ENCODE peak calls at places on chromosome 14, in nine cellular contexts. I is GM13976, P is right lobe of liver, K is ovary, J is endodermal cell, W is HCT116, X is upper lobe of right lung, H is ascending aorta, F is heart right ventricle. U is an unnamed sample.
A peak's percentile ranks its signal among the peaks of the same experiment; 100 is the strongest.

GRCh38 chr14:36604757-36605505 is 22.5 kb upstream of the NKX2-8 start:
- DNase-seq in J (peak; percentile 89), X (no peak), P (no peak), W (peak; percentile 76), F (peak; percentile 41), I (peak; percentile 50), K (no peak), H (no peak), U (no peak)

GRCh38 chr14:25431211-25432076 is 381.5 kb upstream of the STXBP6 start:
- DNase-seq in H (no peak), K (no peak), J (peak; percentile 89), F (no peak), W (no peak), I (no peak), X (no peak), P (peak; percentile 38), U (no peak)

GRCh38 chr14:75298187-75298985 is 19.8 kb downstream of the FOS start:
- DNase-seq in X (peak; percentile 88), W (no peak), J (no peak), P (no peak), F (no peak), K (peak; percentile 84), I (no peak), H (no peak), U (no peak)

GRCh38 chr14:65153101-65153500 is 50.8 kb upstream of the MAX start:
- DNase-seq in K (peak; percentile 44), F (no peak), J (no peak), W (no peak), P (no peak), X (no peak), I (no peak), H (no peak), U (no peak)

GRCh38 chr14:20712900-20713299 is 24.3 kb downstream of the ANG start:
- DNase-seq in P (no peak), H (no peak), X (no peak), W (no peak), I (no peak), K (no peak), F (no peak), J (no peak), U (no peak)

GRCh38 chr14:104970231-104971068 is 7.7 kb downstream of the AHNAK2 start:
- DNase-seq in K (peak; percentile 39), W (peak; percentile 56), J (peak; percentile 79), H (no peak), F (peak; percentile 53), P (no peak), I (no peak), X (no peak), U (no peak)

GRCh38 chr14:30584058-30584630 is 25.2 kb downstream of the G2E3 start:
- DNase-seq in J (no peak), W (no peak), H (no peak), F (no peak), X (no peak), P (no peak), I (no peak), K (no peak), U (no peak)

GRCh38 chr14:97179573-97179972 is 382.4 kb downstream of the VRK1 start:
- DNase-seq in J (no peak), F (no peak), H (no peak), W (no peak), I (no peak), K (no peak), X (no peak), P (no peak), U (no peak)

GRCh38 chr14:60705100-60705499 is 19.1 kb downstream of the SIX4 start:
- DNase-seq in H (no peak), P (no peak), W (no peak), X (no peak), J (no peak), F (no peak), K (no peak), I (no peak), U (no peak)

GRCh38 chr14:71956920-71957563 is 24.8 kb downstream of the RGS6 start:
- DNase-seq in P (no peak), I (peak; percentile 11), X (no peak), H (no peak), K (no peak), W (no peak), J (no peak), F (no peak), U (no peak)

GRCh38 chr14:31059152-31059924 is 33.2 kb upstream of the STRN3 start:
- DNase-seq in H (no peak), W (no peak), X (no peak), J (peak; percentile 84), F (peak; percentile 32), K (peak; percentile 36), P (peak; percentile 66), I (no peak), U (peak; percentile 41)

GRCh38 chr14:79542121-79542520 is 669.2 kb downstream of the DIO2 start:
- DNase-seq in P (no peak), K (no peak), W (no peak), J (no peak), X (no peak), I (no peak), F (no peak), H (no peak), U (no peak)

GRCh38 chr14:79543348-79543747 is 668.0 kb downstream of the DIO2 start:
- DNase-seq in W (no peak), J (no peak), I (no peak), H (no peak), X (no peak), K (no peak), F (no peak), P (no peak), U (no peak)

GRCh38 chr14:79540394-79540793 is 670.9 kb downstream of the DIO2 start:
- DNase-seq in K (no peak), H (no peak), X (no peak), P (no peak), F (no peak), J (no peak), W (no peak), I (no peak), U (no peak)

GRCh38 chr14:79544671-79545070 is 666.6 kb downstream of the DIO2 start:
- DNase-seq in P (no peak), I (no peak), H (no peak), K (no peak), W (no peak), J (no peak), F (no peak), X (no peak), U (no peak)

DNA sequence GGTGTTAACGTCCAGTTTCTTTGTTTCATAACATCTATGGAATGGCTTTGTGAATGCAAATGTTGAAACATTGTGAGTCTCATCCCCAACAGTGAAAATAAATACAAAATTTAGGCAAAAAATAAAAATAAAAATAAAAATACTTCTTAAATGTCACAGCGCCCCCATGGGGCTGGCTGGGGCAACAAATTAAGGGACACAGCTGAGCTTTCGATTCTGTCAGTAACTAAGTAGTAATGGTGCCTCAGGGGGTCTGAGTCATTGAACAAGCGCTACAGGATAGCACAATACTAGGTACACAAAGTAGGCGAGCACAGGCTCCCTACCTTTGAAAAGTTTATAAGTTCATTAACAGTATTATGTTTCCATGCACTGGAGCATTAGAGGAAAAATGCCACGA is 667.3 kb downstream of the DIO2 start:
- DNase-seq in P (no peak), F (no peak), W (no peak), X (no peak), H (no peak), J (peak; percentile 83), I (no peak), K (no peak), U (no peak)
- TF ChIP-seq CTCF in P (peak; percentile 46), F (no peak), W (peak; percentile 30), X (peak; percentile 37), H (peak; percentile 6), J (peak; percentile 97), I (no peak), K (no peak), U (no peak)

DNA sequence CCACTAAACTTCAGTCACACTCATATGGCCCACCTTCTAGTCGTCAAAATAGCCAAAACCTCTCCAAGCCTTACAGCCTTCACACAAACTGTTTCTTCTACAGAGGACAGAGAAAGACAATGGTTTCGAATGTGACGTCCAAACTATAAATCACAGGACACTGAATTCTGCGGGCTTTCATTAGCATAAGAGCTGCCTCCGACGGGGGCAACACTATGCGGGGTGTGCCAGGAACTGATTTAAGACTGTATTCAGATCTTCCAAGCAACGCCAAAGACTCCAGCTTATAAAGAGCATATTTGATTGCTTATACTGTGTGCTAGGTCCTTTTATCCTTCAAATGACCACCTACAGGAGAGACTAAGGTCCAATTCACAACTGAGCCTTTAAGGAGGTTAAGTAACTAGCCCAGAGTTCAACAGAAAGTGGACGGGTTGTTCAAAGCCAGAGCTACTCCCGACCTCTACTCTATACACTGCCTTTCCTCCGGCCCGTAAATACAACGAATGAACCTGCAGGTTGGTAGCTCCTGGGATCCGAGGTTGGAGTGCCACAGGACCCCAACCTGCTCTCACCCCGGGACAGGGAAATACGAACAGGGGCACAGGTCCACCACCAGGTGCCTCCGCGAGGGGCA is 574 bp downstream of the L2HGDH start:
- DNase-seq in K (no peak), P (no peak), F (no peak), X (no peak), H (no peak), W (no peak), I (no peak), J (no peak), U (no peak)
- TF ChIP-seq CTCF in K (no peak), P (peak; percentile 47), F (peak; percentile 35), X (peak; percentile 51), H (peak; percentile 26), W (peak; percentile 54), I (peak; percentile 43), J (peak; percentile 85), U (peak; percentile 44)

DNA sequence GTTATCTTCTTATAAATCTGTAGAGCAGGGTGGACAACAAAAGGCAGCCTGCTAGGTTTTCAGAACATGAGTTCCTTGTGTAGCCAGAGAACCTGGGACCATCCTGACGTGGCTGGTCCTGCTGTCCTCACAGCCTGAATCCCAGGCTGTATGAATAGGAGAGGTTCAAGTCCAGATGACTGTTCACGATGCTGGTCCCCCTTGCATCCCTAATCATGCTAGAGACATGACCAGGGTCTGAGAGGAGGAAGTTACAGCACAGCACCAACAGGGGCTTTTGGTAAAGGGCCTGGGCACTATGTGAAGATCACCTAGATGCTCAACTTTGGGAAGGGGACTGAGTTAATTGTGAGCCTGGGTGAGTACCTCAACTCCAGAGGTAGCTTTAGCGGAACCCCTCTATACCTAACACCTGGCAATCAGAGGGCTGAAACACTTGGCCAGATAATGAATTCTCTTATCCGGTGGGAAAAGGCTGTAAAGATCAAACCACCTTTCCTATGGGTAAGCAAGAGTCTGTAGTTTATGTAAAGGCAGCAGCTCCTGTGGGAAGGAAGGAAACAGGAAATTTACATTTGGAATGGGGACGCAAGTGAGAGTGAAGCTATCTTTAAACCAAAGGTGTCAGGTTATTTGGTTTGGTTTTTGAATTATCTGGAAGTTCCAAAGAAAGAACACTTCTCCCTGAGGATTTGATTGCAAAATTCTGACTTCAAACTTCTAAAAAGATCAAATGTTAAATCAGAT is 112.8 kb downstream of the DAD1 start:
- DNase-seq in P (no peak), I (no peak), K (no peak), H (no peak), F (no peak), W (no peak), X (no peak), J (no peak), U (no peak)
- TF ChIP-seq CTCF in P (no peak), I (no peak), K (no peak), H (no peak), F (no peak), W (no peak), X (no peak), J (peak; percentile 55), U (no peak)

DNA sequence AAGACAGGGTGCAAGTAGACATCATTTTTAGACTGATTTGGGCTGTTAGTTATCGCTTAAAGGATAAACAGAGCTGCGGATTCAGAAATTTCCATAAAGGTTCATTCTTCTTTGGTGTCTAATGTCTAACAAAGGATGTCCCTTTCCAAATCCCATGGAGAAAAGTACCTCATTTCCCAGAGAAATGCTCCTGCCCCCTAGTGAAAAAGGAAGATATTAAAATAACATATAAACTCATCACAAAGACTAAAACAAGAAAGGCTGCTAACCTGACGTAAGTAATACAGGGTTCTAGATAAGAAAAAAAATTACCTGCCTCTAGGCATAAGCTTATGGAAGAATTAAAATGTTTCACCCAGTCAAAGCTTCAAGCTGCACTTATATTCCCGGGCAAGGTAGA is 22.8 kb downstream of the ARMH4 start:
- DNase-seq in X (no peak), H (no peak), F (no peak), J (no peak), K (no peak), P (no peak), I (no peak), W (no peak), U (no peak)
- TF ChIP-seq CTCF in X (no peak), H (no peak), F (no peak), J (peak; percentile 66), K (no peak), P (peak; percentile 21), I (no peak), W (peak; percentile 51), U (no peak)

U was measured in omental fat pad.